ENCODE peak calls at places on chromosomes 13 and 19, in five cellular contexts. One of them, this sample, is unnamed.

GRCh38 chr13:99271249-99271648 is 13.1 kb upstream of the GPR18 start:
- DNase-seq in fibroblast of pulmonary artery: no peak
- DNase-seq in amygdala: no peak
- DNase-seq in small intestine: no peak
- DNase-seq in brain pericyte: no peak
- DNase-seq in this sample: no peak

GRCh38 chr13:102879793-102880499 is 34.1 kb downstream of the ERCC5 start:
- DNase-seq in fibroblast of pulmonary artery: no peak
- DNase-seq in amygdala: no peak
- DNase-seq in small intestine: no peak
- DNase-seq in brain pericyte: no peak
- DNase-seq in this sample: no peak

GRCh38 chr19:18743281-18743825 is 47.8 kb downstream of the COMP start:
- DNase-seq in fibroblast of pulmonary artery: peak
- DNase-seq in amygdala: no peak
- DNase-seq in small intestine: peak
- DNase-seq in brain pericyte: no peak
- DNase-seq in this sample: no peak

GRCh38 chr13:58300224-58300623 is 668.7 kb downstream of the PCDH17 start:
- DNase-seq in fibroblast of pulmonary artery: no peak
- DNase-seq in amygdala: no peak
- DNase-seq in small intestine: no peak
- DNase-seq in brain pericyte: peak
- DNase-seq in this sample: no peak

GRCh38 chr19:34120846-34121639 is 51.3 kb upstream of the LSM14A start:
- DNase-seq in fibroblast of pulmonary artery: peak
- DNase-seq in amygdala: no peak
- DNase-seq in small intestine: peak
- DNase-seq in brain pericyte: no peak
- DNase-seq in this sample: no peak

GRCh38 chr19:2663920-2664571 is 38.4 kb downstream of the GNG7 start:
- DNase-seq in fibroblast of pulmonary artery: no peak
- DNase-seq in amygdala: no peak
- DNase-seq in small intestine: no peak
- DNase-seq in brain pericyte: no peak
- DNase-seq in this sample: peak

GRCh38 chr19:41307954-41308449 is 2.0 kb upstream of the CCDC97 start:
- DNase-seq in fibroblast of pulmonary artery: no peak
- DNase-seq in amygdala: no peak
- DNase-seq in small intestine: no peak
- DNase-seq in brain pericyte: no peak
- DNase-seq in this sample: no peak

GRCh38 chr13:32315255-32316029 is at the start of the genes BRCA2 and ZAR1L:
- DNase-seq in fibroblast of pulmonary artery: peak
- DNase-seq in amygdala: peak
- DNase-seq in small intestine: peak
- DNase-seq in brain pericyte: peak
- DNase-seq in this sample: peak

GRCh38 chr13:46751811-46752635 is 44.9 kb downstream of the ESD start:
- DNase-seq in fibroblast of pulmonary artery: no peak
- DNase-seq in amygdala: no peak
- DNase-seq in small intestine: peak
- DNase-seq in brain pericyte: no peak
- DNase-seq in this sample: no peak

GRCh38 chr19:6530385-6531162 is at the start of gene TNFSF9:
- DNase-seq in fibroblast of pulmonary artery: peak
- DNase-seq in amygdala: peak
- DNase-seq in small intestine: peak
- DNase-seq in brain pericyte: peak
- DNase-seq in this sample: peak